ENCODE peak calls at places on chromosome 6, in five cellular contexts. P is ovary, H is sigmoid colon, I is AG04450, F is neural crest cell. V is an unnamed sample.

GRCh38 chr6:40356242-40356910 is 230.8 kb downstream of the LRFN2 start:
- DNase-seq in P (no peak), H (no peak), I (no peak), F (no peak), V (no peak)

GRCh38 chr6:42940493-42941045 is 11.3 kb downstream of the CNPY3 start:
- DNase-seq in P (no peak), H (no peak), I (no peak), F (no peak), V (no peak)

GRCh38 chr6:85650606-85651005 is 7.9 kb upstream of the SYNCRIP start:
- DNase-seq in P (no peak), H (no peak), I (no peak), F (no peak), V (no peak)

GRCh38 chr6:135030532-135031178 is 24.0 kb downstream of the HBS1L start:
- DNase-seq in P (no peak), H (no peak), I (no peak), F (no peak), V (no peak)

GRCh38 chr6:37779111-37779800 is 40.3 kb upstream of the ZFAND3 start:
- DNase-seq in P (no peak), H (no peak), I (no peak), F (no peak), V (no peak)

GRCh38 chr6:101853226-101853625 is 459.7 kb downstream of the GRIK2 start:
- DNase-seq in P (no peak), H (no peak), I (no peak), F (no peak), V (no peak)

GRCh38 chr6:115058414-115059211 is 715.8 kb upstream of the HS3ST5 start:
- DNase-seq in P (no peak), H (no peak), I (no peak), F (no peak), V (no peak)

GRCh38 chr6:163640641-163641040 is 226.1 kb downstream of the QKI start:
- DNase-seq in P (no peak), H (no peak), I (no peak), F (no peak), V (no peak)

GRCh38 chr6:6600865-6601264 is 12.3 kb downstream of the LY86 start:
- DNase-seq in P (no peak), H (no peak), I (no peak), F (no peak), V (no peak)

GRCh38 chr6:119284861-119285521 is 64.6 kb downstream of the MAN1A1 start:
- DNase-seq in P (no peak), H (no peak), I (no peak), F (no peak), V (no peak)

GRCh38 chr6:126628125-126628524 is 288.2 kb downstream of the CENPW start:
- DNase-seq in P (no peak), H (no peak), I (no peak), F (no peak), V (no peak)

GRCh38 chr6:73823046-73823735 is 127.2 kb downstream of the CD109 start:
- DNase-seq in P (no peak), H (no peak), I (no peak), F (no peak), V (no peak)

GRCh38 chr6:139152892-139153271 is 18.0 kb downstream of the HECA start:
- DNase-seq in P (no peak), H (no peak), I (no peak), F (no peak), V (no peak)

GRCh38 chr6:152094992-152095592 is 287.6 kb downstream of the ESR1 start:
- DNase-seq in P (peak), H (peak), I (peak), F (no peak), V (peak)

GRCh38 chr6:38501931-38502330 is 137.8 kb downstream of the BTBD9 start:
- DNase-seq in P (no peak), H (no peak), I (no peak), F (no peak), V (no peak)

GRCh38 chr6:100257661-100258395 is 206.9 kb downstream of the SIM1 start:
- DNase-seq in P (no peak), H (no peak), I (peak), F (no peak), V (no peak)
- TF ChIP-seq CTCF in P (no peak), H (no peak), I (peak), F (peak), V (peak)

DNA sequence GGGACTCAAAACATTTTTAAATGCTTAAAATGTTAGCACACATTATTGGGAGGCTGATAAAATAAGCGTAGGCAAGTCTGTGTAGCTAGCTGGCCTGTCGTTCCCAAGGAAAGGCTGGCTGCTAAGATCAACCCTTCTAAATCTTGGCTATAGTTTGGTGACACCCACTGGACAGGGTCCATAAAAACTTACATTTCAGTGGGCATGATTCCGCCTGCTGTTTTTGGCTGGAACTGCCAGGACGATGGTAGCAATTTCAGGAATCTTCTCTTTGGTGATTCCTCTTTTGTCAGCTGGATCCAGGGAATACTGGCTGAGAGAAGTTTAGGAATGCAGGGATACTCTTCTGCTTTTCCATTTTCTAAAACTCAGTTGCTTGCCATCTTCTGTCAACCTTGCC is 162.2 kb downstream of the NKAIN2 start:
- DNase-seq in P (no peak), H (no peak), I (no peak), F (peak), V (no peak)
- TF ChIP-seq CTCF in P (no peak), H (no peak), I (peak), F (peak), V (peak)

GRCh38 chr6:136728033-136728939 is 64.0 kb downstream of the MAP3K5 start:
- DNase-seq in P (no peak), H (no peak), I (no peak), F (no peak), V (no peak)
- TF ChIP-seq CTCF in P (no peak), H (no peak), I (no peak), F (no peak), V (no peak)

GRCh38 chr6:103672169-103672568 is 1187.5 kb downstream of the HACE1 start:
- DNase-seq in P (no peak), H (no peak), I (no peak), F (no peak), V (no peak)
- TF ChIP-seq CTCF in P (no peak), H (no peak), I (no peak), F (peak), V (peak)